ENCODE peak calls at places on chromosomes 12 and 14, in four cellular contexts. S is adipocyte, L is EL, M is cardiac muscle cell. U is an unnamed sample.

GRCh38 chr12:34404377-34405285 is 382.3 kb downstream of the ALG10 start:
- DNase-seq in L (no peak), M (no peak), S (no peak), U (no peak)

GRCh38 chr12:64625243-64626077 is 15.2 kb downstream of the RASSF3 start:
- DNase-seq in S (peak), L (peak), M (peak), U (no peak)

GRCh38 chr12:75781532-75782046 is 250.0 kb downstream of the PHLDA1 start:
- DNase-seq in L (peak), S (no peak), M (no peak), U (no peak)

GRCh38 chr12:101552277-101552676 is 42.5 kb upstream of the MYBPC1 start:
- DNase-seq in S (peak), M (no peak), L (peak), U (no peak)

GRCh38 chr12:58727526-58727925 is 192.8 kb downstream of the LRIG3 start:
- DNase-seq in L (peak), M (no peak), S (peak), U (no peak)

GRCh38 chr12:4282103-4282891 is 8.7 kb downstream of the CCND2 start:
- DNase-seq in S (no peak), M (no peak), L (no peak), U (no peak)

GRCh38 chr12:12735301-12735700 is 18.1 kb downstream of the CDKN1B start:
- DNase-seq in M (no peak), S (no peak), L (peak), U (no peak)

GRCh38 chr14:103719766-103720165 is 4.2 kb downstream of the ZFYVE21 start:
- DNase-seq in L (no peak), S (no peak), M (no peak), U (no peak)

GRCh38 chr12:129381717-129382116 is 522.1 kb downstream of the TMEM132D start:
- DNase-seq in L (no peak), M (no peak), S (no peak), U (no peak)

GRCh38 chr12:26941251-26941650 is 3.0 kb downstream of the FGFR1OP2 start:
- DNase-seq in L (no peak), S (no peak), M (no peak), U (no peak)

GRCh38 chr12:79546461-79547043 is 144.2 kb downstream of the PAWR start:
- DNase-seq in S (peak), M (no peak), L (peak), U (no peak)

GRCh38 chr12:42612258-42612608 is 22.7 kb upstream of the PRICKLE1 start:
- DNase-seq in M (no peak), L (no peak), S (peak), U (no peak)